ENCODE peak calls at places on chromosomes 6 and 20, in ten cellular contexts. C is choroid plexus epithelial cell; S is retina; E is stimulated activated CD4-positive, alpha-beta T cell treated with anti-CD3 and anti-CD28 coated beads, Interleukin-4, amount 100 ng/mL, for 24 hours; R is RWPE1; N is T-helper 1 cell; P is hippocampal formation; J is foreskin keratinocyte; U is RPMI8226; Q is activated T-cell treated with anti-CD3 and anti-CD28 coated beads, Interleukin-2, amount 50 U/mL, for 72 hours. W is an unnamed sample.

GRCh38 chr6:153024401-153025017 is 22.0 kb upstream of the MTRF1L start:
- DNase-seq in C (peak), Q (peak), S (peak), N (peak), R (peak), P (peak), U (peak), J (no peak), E (peak), W (peak)

GRCh38 chr20:64167676-64168075 is 3.4 kb downstream of the MYT1 start:
- DNase-seq in E (no peak), Q (no peak), P (no peak), J (no peak), S (no peak), N (no peak), C (no peak), R (no peak), U (no peak), W (no peak)

GRCh38 chr6:132527791-132528190 is 10.3 kb upstream of the TAAR9 start:
- DNase-seq in E (no peak), C (no peak), U (no peak), J (no peak), Q (no peak), N (no peak), P (no peak), R (peak), S (no peak), W (no peak)

GRCh38 chr6:14717307-14717706 is 528.6 kb upstream of the JARID2 start:
- DNase-seq in Q (no peak), C (no peak), N (no peak), S (no peak), E (no peak), P (no peak), R (no peak), J (no peak), U (no peak), W (no peak)

GRCh38 chr20:58646703-58647102 is 4.4 kb upstream of the STX16 start:
- DNase-seq in E (no peak), U (no peak), N (no peak), R (no peak), J (no peak), Q (no peak), C (no peak), S (no peak), P (no peak), W (no peak)

GRCh38 chr20:56631990-56632327 is 2.9 kb downstream of the TFAP2C start:
- DNase-seq in R (no peak), J (no peak), Q (no peak), C (no peak), S (no peak), E (no peak), U (no peak), N (no peak), P (no peak), W (no peak)

GRCh38 chr6:167907837-167908681 is 81.3 kb downstream of the AFDN start:
- DNase-seq in N (no peak), J (peak), Q (no peak), S (peak), U (peak), E (no peak), R (peak), P (peak), C (peak), W (peak)

GRCh38 chr6:46160102-46160501 is 10.7 kb downstream of the ENPP5 start:
- DNase-seq in J (no peak), E (no peak), P (no peak), N (no peak), U (no peak), Q (no peak), C (no peak), S (no peak), R (no peak), W (no peak)

GRCh38 chr6:31113861-31114539 is 600 bp upstream of the PSORS1C1 start:
- DNase-seq in E (no peak), P (no peak), N (no peak), Q (no peak), J (no peak), U (no peak), R (no peak), C (peak), S (no peak), W (no peak)

GRCh38 chr6:84220809-84221409 is 6.5 kb downstream of the CEP162 start:
- DNase-seq in N (no peak), E (no peak), C (peak), R (no peak), Q (no peak), S (no peak), U (peak), P (peak), J (no peak), W (peak)

GRCh38 chr6:68776382-68776781 is 141.3 kb downstream of the ADGRB3 start:
- DNase-seq in Q (no peak), R (no peak), E (no peak), P (peak), C (no peak), J (no peak), S (no peak), U (no peak), N (no peak), W (no peak)

GRCh38 chr20:38878798-38879197 is 47.4 kb upstream of the FAM83D start:
- DNase-seq in C (peak), R (peak), U (no peak), N (no peak), J (no peak), S (no peak), P (no peak), E (no peak), Q (no peak), W (peak)

GRCh38 chr6:156879235-156879995 is 102.2 kb downstream of the ARID1B start:
- DNase-seq in U (no peak), P (no peak), C (no peak), J (no peak), Q (no peak), S (no peak), N (no peak), R (no peak), E (no peak), W (no peak)

GRCh38 chr6:45619994-45620471 is 242.3 kb upstream of the SUPT3H start:
- DNase-seq in P (no peak), S (no peak), E (peak), C (peak), J (no peak), N (no peak), U (peak), Q (peak), R (no peak), W (no peak)

GRCh38 chr20:52340036-52340634 is 148.6 kb upstream of the ZFP64 start:
- DNase-seq in P (no peak), R (no peak), E (no peak), S (no peak), C (no peak), U (no peak), Q (no peak), N (no peak), J (no peak), W (no peak)

GRCh38 chr6:82220167-82220566 is 27.4 kb downstream of the IBTK start:
- DNase-seq in Q (no peak), N (no peak), R (no peak), C (no peak), S (no peak), E (no peak), P (no peak), J (no peak), U (no peak), W (no peak)

GRCh38 chr6:106103728-106104109 is 17.6 kb downstream of the PRDM1 start:
- DNase-seq in C (no peak), N (peak), U (peak), E (peak), S (no peak), R (no peak), Q (peak), J (no peak), P (no peak), W (peak)

GRCh38 chr20:45974896-45975565 is 3.0 kb upstream of the ZNF335 start:
- DNase-seq in C (no peak), P (no peak), N (no peak), U (peak), E (no peak), Q (no peak), R (no peak), S (no peak), J (no peak), W (no peak)

GRCh38 chr20:61816606-61817005 is 249.1 kb downstream of the TAF4 start:
- DNase-seq in P (no peak), U (no peak), S (no peak), R (no peak), N (no peak), C (no peak), Q (no peak), J (no peak), E (no peak), W (no peak)

GRCh38 chr6:36676142-36677058 is 2.1 kb upstream of the CDKN1A start:
- DNase-seq in J (peak), C (peak), S (no peak), P (no peak), Q (no peak), R (peak), U (no peak), E (no peak), N (no peak), W (peak)

GRCh38 chr6:72911463-72912153 is 289.7 kb downstream of the KCNQ5 start:
- DNase-seq in J (peak), S (no peak), N (no peak), R (no peak), E (no peak), C (peak), P (no peak), Q (no peak), U (peak), W (peak)

GRCh38 chr6:142697912-142698311 is 247.1 kb downstream of the HIVEP2 start:
- DNase-seq in U (no peak), S (no peak), E (no peak), P (no peak), C (peak), R (no peak), Q (no peak), J (no peak), N (no peak), W (no peak)

GRCh38 chr20:33940701-33941100 is 53.0 kb upstream of the RALY start:
- DNase-seq in J (no peak), E (no peak), P (no peak), R (no peak), N (no peak), U (no peak), S (peak), Q (no peak), C (no peak), W (no peak)

GRCh38 chr6:14924126-14925024 is 321.5 kb upstream of the JARID2 start:
- DNase-seq in R (no peak), E (no peak), U (no peak), P (no peak), S (no peak), C (peak), J (no peak), N (no peak), Q (no peak), W (no peak)

GRCh38 chr6:51541847-51542246 is 545.6 kb downstream of the PKHD1 start:
- DNase-seq in J (peak), P (no peak), N (no peak), C (peak), R (peak), E (no peak), S (peak), U (no peak), Q (no peak), W (no peak)

GRCh38 chr6:159137715-159138114 is 31.5 kb upstream of the FNDC1 start:
- DNase-seq in N (no peak), Q (no peak), E (no peak), J (no peak), C (no peak), P (no peak), R (no peak), U (no peak), S (no peak), W (no peak)

GRCh38 chr6:98835149-98836024 is 1.0 kb downstream of the POU3F2 start:
- DNase-seq in Q (peak), C (no peak), E (no peak), N (no peak), S (peak), R (no peak), J (no peak), P (no peak), U (peak), W (peak)

GRCh38 chr20:20214757-20215275 is 153.1 kb upstream of the INSM1 start:
- DNase-seq in N (no peak), E (no peak), R (no peak), Q (no peak), P (no peak), S (no peak), U (no peak), J (no peak), C (no peak), W (no peak)

GRCh38 chr20:25047766-25048165 is 10.2 kb downstream of the ACSS1 start:
- DNase-seq in R (no peak), E (no peak), Q (no peak), P (no peak), C (no peak), J (no peak), S (no peak), N (no peak), U (no peak), W (no peak)

GRCh38 chr20:24382775-24383174 is 86.7 kb upstream of the SYNDIG1 start:
- DNase-seq in R (no peak), N (no peak), E (no peak), P (no peak), U (peak), J (no peak), S (peak), Q (no peak), C (no peak), W (no peak)

GRCh38 chr6:138944412-138944811 is 43.6 kb downstream of the REPS1 start:
- DNase-seq in Q (peak), U (no peak), N (no peak), S (no peak), R (peak), J (peak), E (peak), C (peak), P (no peak), W (no peak)